ENCODE peak calls at places on chromosomes 5 and 9, in nine cellular contexts. One of them, this sample, is unnamed.

GRCh38 chr5:142783601-142784291 is 13.6 kb downstream of the ARHGAP26 start:
- DNase-seq in transverse colon: no peak
- DNase-seq in bronchial epithelial cell: no peak
- DNase-seq in cardiac fibroblast: peak
- DNase-seq in Peyer's patch: no peak
- DNase-seq in choroid plexus epithelial cell: peak
- DNase-seq in retinal pigment epithelial cell: no peak
- DNase-seq in AG09309: no peak
- DNase-seq in adrenal gland: peak
- DNase-seq in this sample: no peak

GRCh38 chr9:34185778-34186551 is 7.1 kb downstream of the UBAP1 start:
- DNase-seq in retinal pigment epithelial cell: peak
- DNase-seq in choroid plexus epithelial cell: peak
- DNase-seq in bronchial epithelial cell: peak
- DNase-seq in AG09309: peak
- DNase-seq in cardiac fibroblast: peak
- DNase-seq in adrenal gland: no peak
- DNase-seq in transverse colon: no peak
- DNase-seq in Peyer's patch: no peak
- DNase-seq in this sample: peak

GRCh38 chr5:135133698-135134515 is 99.9 kb upstream of the PITX1 start:
- DNase-seq in transverse colon: peak
- DNase-seq in cardiac fibroblast: no peak
- DNase-seq in choroid plexus epithelial cell: no peak
- DNase-seq in AG09309: no peak
- DNase-seq in bronchial epithelial cell: no peak
- DNase-seq in retinal pigment epithelial cell: no peak
- DNase-seq in adrenal gland: no peak
- DNase-seq in Peyer's patch: peak
- DNase-seq in this sample: no peak

GRCh38 chr9:124208571-124208970 is 49.2 kb upstream of the NEK6 start:
- DNase-seq in bronchial epithelial cell: no peak
- DNase-seq in adrenal gland: no peak
- DNase-seq in choroid plexus epithelial cell: no peak
- DNase-seq in Peyer's patch: no peak
- DNase-seq in transverse colon: no peak
- DNase-seq in cardiac fibroblast: no peak
- DNase-seq in AG09309: no peak
- DNase-seq in retinal pigment epithelial cell: no peak
- DNase-seq in this sample: no peak

GRCh38 chr9:107905313-107906027 is 415.9 kb upstream of the KLF4 start:
- DNase-seq in adrenal gland: no peak
- DNase-seq in retinal pigment epithelial cell: no peak
- DNase-seq in bronchial epithelial cell: no peak
- DNase-seq in AG09309: no peak
- DNase-seq in Peyer's patch: no peak
- DNase-seq in cardiac fibroblast: no peak
- DNase-seq in choroid plexus epithelial cell: no peak
- DNase-seq in transverse colon: no peak
- DNase-seq in this sample: no peak

GRCh38 chr9:88814521-88815101 is 176.7 kb upstream of the S1PR3 start:
- DNase-seq in transverse colon: no peak
- DNase-seq in AG09309: peak
- DNase-seq in adrenal gland: no peak
- DNase-seq in choroid plexus epithelial cell: no peak
- DNase-seq in Peyer's patch: no peak
- DNase-seq in cardiac fibroblast: peak
- DNase-seq in retinal pigment epithelial cell: no peak
- DNase-seq in bronchial epithelial cell: no peak
- DNase-seq in this sample: peak

GRCh38 chr5:133398646-133399081 is 213.7 kb downstream of the FSTL4 start:
- DNase-seq in AG09309: no peak
- DNase-seq in transverse colon: no peak
- DNase-seq in adrenal gland: no peak
- DNase-seq in bronchial epithelial cell: no peak
- DNase-seq in choroid plexus epithelial cell: no peak
- DNase-seq in Peyer's patch: no peak
- DNase-seq in retinal pigment epithelial cell: no peak
- DNase-seq in cardiac fibroblast: no peak
- DNase-seq in this sample: no peak

GRCh38 chr5:79875230-79875629 is 115.8 kb downstream of the MTX3 start:
- DNase-seq in transverse colon: no peak
- DNase-seq in choroid plexus epithelial cell: no peak
- DNase-seq in AG09309: no peak
- DNase-seq in adrenal gland: no peak
- DNase-seq in retinal pigment epithelial cell: no peak
- DNase-seq in bronchial epithelial cell: no peak
- DNase-seq in Peyer's patch: no peak
- DNase-seq in cardiac fibroblast: peak
- DNase-seq in this sample: no peak

GRCh38 chr9:21552244-21552825 is 70.2 kb upstream of the IFNE start:
- DNase-seq in bronchial epithelial cell: no peak
- DNase-seq in AG09309: no peak
- DNase-seq in adrenal gland: no peak
- DNase-seq in cardiac fibroblast: no peak
- DNase-seq in transverse colon: no peak
- DNase-seq in Peyer's patch: no peak
- DNase-seq in choroid plexus epithelial cell: no peak
- DNase-seq in retinal pigment epithelial cell: no peak
- DNase-seq in this sample: no peak

GRCh38 chr9:21553441-21553840 is 71.3 kb upstream of the IFNE start:
- DNase-seq in adrenal gland: no peak
- DNase-seq in choroid plexus epithelial cell: no peak
- DNase-seq in transverse colon: no peak
- DNase-seq in bronchial epithelial cell: no peak
- DNase-seq in cardiac fibroblast: no peak
- DNase-seq in AG09309: no peak
- DNase-seq in retinal pigment epithelial cell: no peak
- DNase-seq in Peyer's patch: no peak
- DNase-seq in this sample: no peak

GRCh38 chr9:21555911-21556310 is 73.8 kb upstream of the IFNE start:
- DNase-seq in choroid plexus epithelial cell: no peak
- DNase-seq in retinal pigment epithelial cell: no peak
- DNase-seq in transverse colon: no peak
- DNase-seq in bronchial epithelial cell: peak
- DNase-seq in AG09309: no peak
- DNase-seq in Peyer's patch: no peak
- DNase-seq in cardiac fibroblast: peak
- DNase-seq in adrenal gland: no peak
- DNase-seq in this sample: peak

GRCh38 chr9:21556581-21557427 is 74.7 kb upstream of the IFNE start:
- DNase-seq in cardiac fibroblast: peak
- DNase-seq in AG09309: peak
- DNase-seq in choroid plexus epithelial cell: no peak
- DNase-seq in Peyer's patch: no peak
- DNase-seq in retinal pigment epithelial cell: no peak
- DNase-seq in bronchial epithelial cell: no peak
- DNase-seq in transverse colon: no peak
- DNase-seq in adrenal gland: no peak
- DNase-seq in this sample: peak

DNA sequence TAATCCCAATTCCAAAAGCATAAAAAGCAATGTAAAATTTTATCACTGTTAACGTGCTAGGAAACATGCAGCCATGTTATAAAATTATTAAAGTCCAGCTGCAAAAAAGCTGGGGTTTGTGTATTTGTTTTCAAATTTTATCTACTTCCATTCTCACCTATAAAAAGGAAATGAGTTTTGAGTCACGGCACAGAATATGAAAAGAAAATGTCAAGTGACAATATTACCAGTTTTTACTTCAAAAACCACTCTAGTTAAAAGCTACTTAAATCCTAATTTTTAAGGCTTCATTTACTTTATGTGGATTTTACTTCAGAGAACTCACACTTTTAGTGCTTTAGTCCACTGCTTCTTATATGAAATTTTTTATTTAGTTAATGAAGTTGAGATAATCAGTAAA is 72.7 kb upstream of the IFNE start:
- DNase-seq in cardiac fibroblast: no peak
- DNase-seq in choroid plexus epithelial cell: no peak
- DNase-seq in transverse colon: no peak
- DNase-seq in retinal pigment epithelial cell: no peak
- DNase-seq in Peyer's patch: no peak
- DNase-seq in adrenal gland: no peak
- DNase-seq in AG09309: no peak
- DNase-seq in bronchial epithelial cell: no peak
- DNase-seq in this sample: no peak
- H3K4me3 ChIP-seq in cardiac fibroblast: no peak
- H3K4me3 ChIP-seq in choroid plexus epithelial cell: no peak
- H3K4me3 ChIP-seq in transverse colon: no peak
- H3K4me3 ChIP-seq in retinal pigment epithelial cell: no peak
- H3K4me3 ChIP-seq in Peyer's patch: no peak
- H3K4me3 ChIP-seq in adrenal gland: no peak
- H3K4me3 ChIP-seq in AG09309: no peak
- H3K4me3 ChIP-seq in bronchial epithelial cell: peak
- H3K4me3 ChIP-seq in this sample: no peak

GRCh38 chr5:10525124-10525495 is 38.8 kb upstream of the ANKRD33B start:
- DNase-seq in adrenal gland: no peak
- DNase-seq in AG09309: no peak
- DNase-seq in choroid plexus epithelial cell: no peak
- DNase-seq in retinal pigment epithelial cell: no peak
- DNase-seq in transverse colon: no peak
- DNase-seq in Peyer's patch: no peak
- DNase-seq in bronchial epithelial cell: no peak
- DNase-seq in cardiac fibroblast: no peak
- DNase-seq in this sample: no peak

GRCh38 chr5:10530601-10531320 is 33.1 kb upstream of the ANKRD33B start:
- DNase-seq in bronchial epithelial cell: no peak
- DNase-seq in Peyer's patch: no peak
- DNase-seq in AG09309: no peak
- DNase-seq in transverse colon: no peak
- DNase-seq in choroid plexus epithelial cell: no peak
- DNase-seq in cardiac fibroblast: no peak
- DNase-seq in adrenal gland: no peak
- DNase-seq in retinal pigment epithelial cell: no peak
- DNase-seq in this sample: no peak

GRCh38 chr5:10527281-10527950 is 36.5 kb upstream of the ANKRD33B start:
- DNase-seq in AG09309: peak
- DNase-seq in transverse colon: no peak
- DNase-seq in retinal pigment epithelial cell: no peak
- DNase-seq in adrenal gland: no peak
- DNase-seq in choroid plexus epithelial cell: peak
- DNase-seq in bronchial epithelial cell: no peak
- DNase-seq in cardiac fibroblast: no peak
- DNase-seq in Peyer's patch: no peak
- DNase-seq in this sample: peak

GRCh38 chr5:10528827-10529226 is 35.0 kb upstream of the ANKRD33B start:
- DNase-seq in transverse colon: no peak
- DNase-seq in cardiac fibroblast: no peak
- DNase-seq in Peyer's patch: no peak
- DNase-seq in choroid plexus epithelial cell: no peak
- DNase-seq in AG09309: no peak
- DNase-seq in bronchial epithelial cell: no peak
- DNase-seq in retinal pigment epithelial cell: no peak
- DNase-seq in adrenal gland: no peak
- DNase-seq in this sample: no peak

DNA sequence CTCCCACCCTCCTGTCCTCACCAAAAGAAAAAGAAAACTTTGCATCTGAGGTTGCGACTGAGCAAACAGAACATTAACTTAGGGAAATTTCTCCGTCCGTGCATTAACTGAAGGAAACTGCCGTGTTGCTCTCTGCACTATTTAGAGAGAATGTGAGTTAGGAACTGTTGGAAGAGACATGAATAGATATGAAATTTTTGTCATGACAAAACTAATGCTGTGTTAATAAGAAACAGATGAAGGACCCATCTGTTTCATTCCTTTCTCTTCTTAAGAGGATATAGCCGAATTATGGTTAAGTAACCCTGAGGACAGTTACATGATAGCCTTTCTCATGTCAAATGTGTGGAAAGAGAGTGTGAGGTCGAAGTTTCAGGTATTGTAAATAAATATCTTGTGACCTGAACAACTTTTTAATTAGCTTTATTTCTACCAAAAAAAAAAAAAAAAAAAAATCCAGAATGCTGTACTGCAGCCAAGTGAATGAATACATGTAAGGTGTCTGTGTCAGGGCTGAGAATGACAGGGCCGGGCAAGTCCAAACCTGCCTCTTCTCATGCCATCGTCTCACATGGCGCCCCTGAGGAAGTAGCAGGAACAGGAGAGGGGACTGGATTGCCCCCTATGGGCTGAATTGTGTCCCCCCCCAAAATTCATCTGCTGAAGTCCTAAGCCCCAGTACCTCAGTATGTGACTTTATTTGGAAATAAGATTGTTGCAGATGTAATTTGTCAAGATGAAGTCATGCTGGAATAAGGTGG is 35.6 kb upstream of the ANKRD33B start:
- DNase-seq in Peyer's patch: no peak
- DNase-seq in bronchial epithelial cell: peak
- DNase-seq in adrenal gland: no peak
- DNase-seq in choroid plexus epithelial cell: peak
- DNase-seq in retinal pigment epithelial cell: no peak
- DNase-seq in transverse colon: no peak
- DNase-seq in cardiac fibroblast: no peak
- DNase-seq in AG09309: peak
- DNase-seq in this sample: peak
- TF ChIP-seq CTCF in Peyer's patch: no peak
- TF ChIP-seq CTCF in bronchial epithelial cell: peak
- TF ChIP-seq CTCF in adrenal gland: no peak
- TF ChIP-seq CTCF in choroid plexus epithelial cell: peak
- TF ChIP-seq CTCF in retinal pigment epithelial cell: peak
- TF ChIP-seq CTCF in transverse colon: no peak
- TF ChIP-seq CTCF in cardiac fibroblast: no peak
- TF ChIP-seq CTCF in AG09309: peak
- TF ChIP-seq CTCF in this sample: no peak

GRCh38 chr9:113701741-113702422 is 174.2 kb upstream of the ZNF618 start:
- DNase-seq in adrenal gland: no peak
- DNase-seq in choroid plexus epithelial cell: no peak
- DNase-seq in transverse colon: no peak
- DNase-seq in cardiac fibroblast: no peak
- DNase-seq in retinal pigment epithelial cell: no peak
- DNase-seq in AG09309: no peak
- DNase-seq in bronchial epithelial cell: no peak
- DNase-seq in Peyer's patch: no peak
- DNase-seq in this sample: no peak
- H3K4me3 ChIP-seq in adrenal gland: no peak
- H3K4me3 ChIP-seq in choroid plexus epithelial cell: no peak
- H3K4me3 ChIP-seq in transverse colon: no peak
- H3K4me3 ChIP-seq in cardiac fibroblast: no peak
- H3K4me3 ChIP-seq in retinal pigment epithelial cell: no peak
- H3K4me3 ChIP-seq in AG09309: no peak
- H3K4me3 ChIP-seq in bronchial epithelial cell: no peak
- H3K4me3 ChIP-seq in Peyer's patch: no peak
- H3K4me3 ChIP-seq in this sample: no peak

DNA sequence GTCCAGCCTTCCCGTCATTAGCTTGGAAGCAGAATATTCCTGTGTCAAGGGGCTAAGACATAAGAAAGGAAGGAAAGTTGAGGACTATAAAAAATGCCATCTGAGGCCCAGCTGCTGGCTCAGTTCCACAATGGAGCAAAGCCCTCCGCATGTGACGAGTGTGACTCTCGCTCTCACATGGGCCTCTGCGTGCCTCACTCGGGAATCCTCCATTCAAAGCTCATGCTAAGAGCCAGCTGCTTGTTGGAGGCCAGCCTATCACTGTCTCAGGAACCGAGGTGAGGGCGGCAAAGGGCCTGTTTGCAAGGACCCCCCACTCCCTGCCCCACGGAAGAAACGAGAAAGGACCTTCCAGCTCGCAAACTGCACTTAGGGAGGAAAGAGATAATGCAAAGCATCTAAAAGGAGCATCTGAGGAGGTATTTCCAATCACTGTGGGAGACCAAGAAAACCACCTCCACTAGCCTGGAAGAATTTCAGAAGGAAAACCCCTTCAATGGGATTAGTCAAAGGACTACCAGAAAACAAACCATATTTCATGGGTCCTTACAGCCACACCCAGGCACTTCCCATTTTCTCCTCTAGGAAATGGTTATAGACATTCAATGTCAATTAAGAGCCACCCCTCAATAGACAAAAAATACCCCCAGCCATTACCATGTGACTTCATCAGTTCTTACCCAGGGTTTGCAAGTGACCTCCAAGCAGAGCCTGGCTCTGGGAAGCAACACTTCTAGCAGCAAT is 95.3 kb downstream of the PRRT1B start:
- DNase-seq in Peyer's patch: no peak
- DNase-seq in adrenal gland: no peak
- DNase-seq in retinal pigment epithelial cell: peak
- DNase-seq in bronchial epithelial cell: peak
- DNase-seq in AG09309: no peak
- DNase-seq in choroid plexus epithelial cell: peak
- DNase-seq in cardiac fibroblast: peak
- DNase-seq in transverse colon: no peak
- DNase-seq in this sample: peak
- TF ChIP-seq CTCF in Peyer's patch: no peak
- TF ChIP-seq CTCF in adrenal gland: no peak
- TF ChIP-seq CTCF in retinal pigment epithelial cell: no peak
- TF ChIP-seq CTCF in bronchial epithelial cell: no peak
- TF ChIP-seq CTCF in AG09309: no peak
- TF ChIP-seq CTCF in choroid plexus epithelial cell: no peak
- TF ChIP-seq CTCF in cardiac fibroblast: peak
- TF ChIP-seq CTCF in transverse colon: peak
- TF ChIP-seq CTCF in this sample: no peak